ENCODE peak calls at places on chromosome 15, in seven cellular contexts. D, Z, M, T, N, X and H are unnamed samples.

GRCh38 chr15:39180494-39180930 is 400.4 kb upstream of the THBS1 start:
- DNase-seq in D (no peak), Z (no peak), M (peak; percentile 92), T (no peak), N (no peak), X (no peak), H (no peak)

GRCh38 chr15:73361331-73361730 is 7.4 kb downstream of the HCN4 start:
- DNase-seq in D (no peak), Z (no peak), M (no peak), T (no peak), N (no peak), X (no peak), H (no peak)

GRCh38 chr15:41804361-41804760 is 23.5 kb upstream of the JMJD7 start:
- DNase-seq in D (no peak), Z (no peak), M (no peak), T (no peak), N (no peak), X (no peak), H (no peak)

GRCh38 chr15:98800437-98801233 is 152.3 kb downstream of the IGF1R start:
- DNase-seq in D (peak; percentile 55), Z (no peak), M (peak; percentile 95), T (no peak), N (no peak), X (peak; percentile 76), H (no peak)

GRCh38 chr15:74179101-74179841 is 5.8 kb downstream of the ISLR start:
- DNase-seq in D (peak; percentile 32), Z (peak; percentile 96), M (peak; percentile 86), T (no peak), N (no peak), X (peak; percentile 92), H (no peak)

GRCh38 chr15:76187151-76187550 is 124.1 kb downstream of the ETFA start:
- DNase-seq in D (no peak), Z (no peak), M (no peak), T (no peak), N (no peak), X (no peak), H (no peak)

GRCh38 chr15:92097473-92098178 is 244.1 kb downstream of the SLCO3A1 start:
- DNase-seq in D (peak; percentile 60), Z (no peak), M (peak; percentile 62), T (no peak), N (peak; percentile 18), X (peak; percentile 62), H (no peak)

GRCh38 chr15:40906947-40907802 is 12.9 kb downstream of the VPS18 start:
- DNase-seq in D (peak; percentile 52), Z (no peak), M (no peak), T (peak; percentile 43), N (peak; percentile 60), X (peak; percentile 39), H (peak; percentile 54)

GRCh38 chr15:61916104-61916503 is 144.1 kb downstream of the VPS13C start:
- DNase-seq in D (no peak), Z (no peak), M (no peak), T (no peak), N (no peak), X (no peak), H (no peak)

GRCh38 chr15:29346998-29347397 is 77.4 kb upstream of the NSMCE3 start:
- DNase-seq in D (no peak), Z (no peak), M (no peak), T (no peak), N (no peak), X (no peak), H (no peak)

GRCh38 chr15:83943849-83944404 is 290.0 kb downstream of the ADAMTSL3 start:
- DNase-seq in D (no peak), Z (no peak), M (peak; percentile 83), T (no peak), N (no peak), X (no peak), H (no peak)

GRCh38 chr15:42194502-42194901 is 13.6 kb downstream of the VPS39 start:
- DNase-seq in D (no peak), Z (no peak), M (peak; percentile 86), T (no peak), N (no peak), X (no peak), H (no peak)

GRCh38 chr15:25375557-25375956 is 63.3 kb downstream of the UBE3A start:
- DNase-seq in D (no peak), Z (no peak), M (peak; percentile 31), T (no peak), N (no peak), X (no peak), H (no peak)

GRCh38 chr15:91849749-91850161 is 3.8 kb upstream of the SLCO3A1 start:
- DNase-seq in D (no peak), Z (no peak), M (peak; percentile 78), T (no peak), N (no peak), X (peak; percentile 62), H (no peak)

GRCh38 chr15:41906608-41907007 is 12.8 kb upstream of the SPTBN5 start:
- DNase-seq in D (no peak), Z (no peak), M (no peak), T (no peak), N (no peak), X (no peak), H (no peak)

GRCh38 chr15:58249646-58250312 is 111.6 kb downstream of the AQP9 start:
- DNase-seq in D (no peak), Z (no peak), M (no peak), T (no peak), N (no peak), X (no peak), H (no peak)

GRCh38 chr15:60471314-60471713 is 7.6 kb downstream of the ICE2 start:
- DNase-seq in D (no peak), Z (no peak), M (no peak), T (no peak), N (no peak), X (no peak), H (no peak)

GRCh38 chr15:101435761-101436160 is 53.7 kb downstream of the PCSK6 start:
- DNase-seq in D (no peak), Z (no peak), M (no peak), T (no peak), N (no peak), X (no peak), H (no peak)

GRCh38 chr15:59501531-59502113 is 63.6 kb downstream of the FAM81A start:
- DNase-seq in D (peak; percentile 36), Z (no peak), M (peak; percentile 51), T (no peak), N (no peak), X (peak; percentile 69), H (no peak)

GRCh38 chr15:60062826-60063225 is 58.7 kb downstream of the FOXB1 start:
- DNase-seq in D (no peak), Z (no peak), M (peak; percentile 79), T (no peak), N (no peak), X (no peak), H (no peak)

GRCh38 chr15:85707519-85708338 is 87.0 kb downstream of the KLHL25 start:
- DNase-seq in D (peak; percentile 63), Z (no peak), M (peak; percentile 55), T (no peak), N (no peak), X (peak; percentile 36), H (no peak)

GRCh38 chr15:97420116-97420515 is 540.4 kb upstream of the ARRDC4 start:
- DNase-seq in D (no peak), Z (no peak), M (no peak), T (no peak), N (no peak), X (no peak), H (no peak)

GRCh38 chr15:55318588-55319494 is at the start of the genes PIGB and PIGBOS1:
- DNase-seq in D (peak; percentile 83), Z (peak; percentile 96), M (peak; percentile 93), T (peak; percentile 75), N (peak; percentile 73), X (peak; percentile 91), H (peak; percentile 79)

GRCh38 chr15:93486407-93487117 is 397.6 kb upstream of the RGMA start:
- DNase-seq in D (peak; percentile 80), Z (no peak), M (no peak), T (no peak), N (no peak), X (no peak), H (no peak)

GRCh38 chr15:48693474-48693873 is 48.0 kb upstream of the FBN1 start:
- DNase-seq in D (no peak), Z (no peak), M (peak; percentile 43), T (no peak), N (no peak), X (peak; percentile 71), H (no peak)

GRCh38 chr15:87752250-87752951 is 504.1 kb downstream of the NTRK3 start:
- DNase-seq in D (no peak), Z (no peak), M (peak; percentile 55), T (no peak), N (no peak), X (peak; percentile 96), H (no peak)

GRCh38 chr15:60374209-60374608 is 23.6 kb downstream of the ANXA2 start:
- DNase-seq in D (no peak), Z (no peak), M (no peak), T (no peak), N (no peak), X (no peak), H (no peak)

GRCh38 chr15:101138913-101139880 is 112.7 kb downstream of the CHSY1 start:
- DNase-seq in D (no peak), Z (peak; percentile 50), M (peak; percentile 36), T (no peak), N (no peak), X (no peak), H (no peak)

GRCh38 chr15:63506537-63507035 is 2.2 kb downstream of the USP3 start:
- DNase-seq in D (no peak), Z (no peak), M (peak; percentile 63), T (no peak), N (no peak), X (peak; percentile 54), H (no peak)

GRCh38 chr15:79973445-79974180 is 2.6 kb upstream of the BCL2A1 start:
- DNase-seq in D (no peak), Z (no peak), M (no peak), T (no peak), N (no peak), X (no peak), H (no peak)

GRCh38 chr15:99704444-99704838 is 28.8 kb downstream of the LYSMD4 start:
- DNase-seq in D (peak; percentile 50), Z (no peak), M (peak; percentile 93), T (no peak), N (peak; percentile 15), X (peak; percentile 89), H (peak; percentile 70)

GRCh38 chr15:29800441-29801366 is 21.6 kb downstream of the TJP1 start:
- DNase-seq in D (no peak), Z (no peak), M (peak; percentile 31), T (no peak), N (no peak), X (no peak), H (no peak)

GRCh38 chr15:74040115-74040850 is 42.1 kb downstream of the GOLGA6A start:
- DNase-seq in D (no peak), Z (peak; percentile 89), M (peak; percentile 89), T (no peak), N (no peak), X (peak; percentile 75), H (no peak)

GRCh38 chr15:84681822-84682221 is 23.8 kb upstream of the NMB start:
- DNase-seq in D (no peak), Z (no peak), M (no peak), T (no peak), N (peak; percentile 11), X (peak; percentile 84), H (no peak)

GRCh38 chr15:51864408-51865056 is 35.1 kb downstream of the TMOD3 start:
- DNase-seq in D (no peak), Z (no peak), M (no peak), T (no peak), N (no peak), X (peak; percentile 93), H (no peak)